ENCODE peak calls at places on chromosomes 16 and 17, in seven cellular contexts. Q, Y, V, J, G, E and Z are unnamed samples.

GRCh38 chr17:35968520-35969054 is 12.7 kb downstream of the CCL16 start:
- DNase-seq in Q (no peak), Y (no peak), V (no peak), J (no peak), G (no peak), E (no peak), Z (no peak)

GRCh38 chr16:68411086-68411485 is 37.2 kb downstream of the SMPD3 start:
- DNase-seq in Q (no peak), Y (no peak), V (no peak), J (no peak), G (no peak), E (peak), Z (no peak)

GRCh38 chr17:58331815-58332719 is 3.5 kb upstream of the TSPOAP1 start:
- DNase-seq in Q (peak), Y (peak), V (no peak), J (no peak), G (peak), E (peak), Z (no peak)

GRCh38 chr17:17781591-17782424 is 55.0 kb downstream of the SREBF1 start:
- DNase-seq in Q (no peak), Y (peak), V (peak), J (peak), G (peak), E (peak), Z (no peak)

GRCh38 chr17:51029568-51030463 is 90.9 kb downstream of the SPAG9 start:
- DNase-seq in Q (no peak), Y (no peak), V (no peak), J (peak), G (peak), E (no peak), Z (peak)

GRCh38 chr17:81865358-81865732 is 5.0 kb upstream of the P4HB start:
- DNase-seq in Q (no peak), Y (no peak), V (no peak), J (no peak), G (no peak), E (no peak), Z (no peak)

GRCh38 chr17:61253937-61254677 is 145.5 kb upstream of the TBX2 start:
- DNase-seq in Q (no peak), Y (no peak), V (no peak), J (no peak), G (no peak), E (no peak), Z (peak)

GRCh38 chr16:84529607-84530006 is 25.1 kb upstream of the MEAK7 start:
- DNase-seq in Q (no peak), Y (no peak), V (no peak), J (no peak), G (no peak), E (no peak), Z (no peak)

GRCh38 chr17:4503283-4504005 is 4.8 kb downstream of the SPNS2 start:
- DNase-seq in Q (no peak), Y (no peak), V (no peak), J (no peak), G (no peak), E (no peak), Z (no peak)

GRCh38 chr17:10802487-10803284 is 1.2 kb downstream of the TMEM238L start:
- DNase-seq in Q (no peak), Y (no peak), V (no peak), J (no peak), G (no peak), E (no peak), Z (peak)

GRCh38 chr16:4214215-4214621 is 27.7 kb downstream of the SRL start:
- DNase-seq in Q (no peak), Y (no peak), V (no peak), J (peak), G (no peak), E (no peak), Z (peak)

GRCh38 chr16:2586241-2586640 is 48.4 kb downstream of the PDPK1 start:
- DNase-seq in Q (no peak), Y (no peak), V (no peak), J (no peak), G (no peak), E (peak), Z (no peak)